ENCODE peak calls at places on chromosomes 11 and 22, in four cellular contexts. C, N, J and K are unnamed samples.

GRCh38 chr11:7677071-7677470 is 3.8 kb upstream of the CYB5R2 start:
- DNase-seq in C (peak), J (peak), N (no peak), K (peak)

GRCh38 chr11:10634407-10634806 is 59.1 kb downstream of the IRAG1 start:
- DNase-seq in C (no peak), N (no peak), J (no peak), K (no peak)

GRCh38 chr11:73147771-73148681 is 5.9 kb upstream of the FCHSD2 start:
- DNase-seq in N (no peak), C (no peak), J (no peak), K (no peak)

GRCh38 chr11:96257972-96258951 is 84.7 kb downstream of the MAML2 start:
- DNase-seq in J (no peak), C (no peak), N (peak), K (no peak)

GRCh38 chr22:23926561-23926960 is 32.4 kb downstream of the MIF start:
- DNase-seq in N (no peak), C (no peak), J (no peak), K (no peak)

GRCh38 chr22:46674906-46675305 is 54.7 kb downstream of the GRAMD4 start:
- DNase-seq in J (no peak), N (no peak), C (no peak), K (no peak)

GRCh38 chr11:2789791-2790580 is 90.2 kb upstream of the KCNQ1OT1 start:
- DNase-seq in C (no peak), J (no peak), N (no peak), K (no peak)

GRCh38 chr11:64525711-64526110 is 65.3 kb upstream of the SLC22A12 start:
- DNase-seq in J (no peak), N (no peak), C (no peak), K (no peak)

GRCh38 chr11:82937554-82937953 is 36.0 kb downstream of the DDIAS start:
- DNase-seq in J (no peak), N (no peak), C (no peak), K (no peak)

GRCh38 chr22:36129985-36130384 is 30.6 kb downstream of the APOL3 start:
- DNase-seq in J (no peak), C (no peak), N (no peak), K (no peak)

GRCh38 chr11:57167125-57167839 is 14.5 kb upstream of the LRRC55 start:
- DNase-seq in C (no peak), N (no peak), J (no peak), K (no peak)

GRCh38 chr11:92681606-92682005 is 287.8 kb upstream of the MTNR1B start:
- DNase-seq in J (no peak), N (no peak), C (no peak), K (no peak)

DNA sequence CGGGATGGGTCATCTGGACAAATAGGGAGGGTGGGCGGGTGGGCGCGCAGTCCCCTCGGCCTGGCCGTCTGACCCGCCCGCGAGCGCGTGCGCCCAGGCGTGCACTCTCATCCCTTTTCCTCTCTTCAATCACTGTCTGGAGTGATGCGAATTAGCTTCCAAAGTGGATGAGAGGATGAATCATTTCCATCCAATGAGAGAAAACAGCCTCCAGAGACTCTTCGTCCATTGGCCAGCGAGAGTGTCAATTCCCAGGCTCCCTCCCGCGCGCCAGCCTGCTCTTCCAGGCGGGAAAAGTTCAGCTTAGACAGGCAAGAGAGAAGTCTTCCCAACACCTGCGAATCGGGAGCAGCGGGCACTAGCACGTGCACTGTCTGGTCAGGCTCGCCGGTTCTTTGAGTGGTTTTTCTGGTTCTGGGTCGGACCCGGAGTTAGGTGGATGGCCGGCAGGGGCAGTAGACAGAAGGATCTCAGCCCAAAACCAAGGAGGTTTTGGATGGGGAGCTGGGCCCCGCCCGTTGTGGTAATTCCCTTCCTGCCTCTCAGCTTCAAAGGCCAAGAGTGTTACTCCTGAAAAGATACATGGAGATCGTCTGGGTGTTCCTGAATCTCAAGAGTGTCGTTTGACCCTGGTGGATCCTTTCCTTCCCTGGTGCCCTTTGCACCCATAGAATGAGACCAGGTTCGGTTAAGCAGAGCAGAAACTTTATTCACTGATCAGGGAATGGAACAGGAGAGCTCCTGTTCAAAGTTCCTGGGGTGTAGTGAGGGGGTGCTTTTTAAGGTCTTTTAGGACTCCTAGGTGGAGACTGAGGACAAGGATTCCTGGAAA is 33.4 kb upstream of the GLYATL1 start:
- DNase-seq in J (peak), N (no peak), C (peak), K (peak)
- TF ChIP-seq CTCF in J (no peak), N (no peak), C (no peak), K (peak)

DNA sequence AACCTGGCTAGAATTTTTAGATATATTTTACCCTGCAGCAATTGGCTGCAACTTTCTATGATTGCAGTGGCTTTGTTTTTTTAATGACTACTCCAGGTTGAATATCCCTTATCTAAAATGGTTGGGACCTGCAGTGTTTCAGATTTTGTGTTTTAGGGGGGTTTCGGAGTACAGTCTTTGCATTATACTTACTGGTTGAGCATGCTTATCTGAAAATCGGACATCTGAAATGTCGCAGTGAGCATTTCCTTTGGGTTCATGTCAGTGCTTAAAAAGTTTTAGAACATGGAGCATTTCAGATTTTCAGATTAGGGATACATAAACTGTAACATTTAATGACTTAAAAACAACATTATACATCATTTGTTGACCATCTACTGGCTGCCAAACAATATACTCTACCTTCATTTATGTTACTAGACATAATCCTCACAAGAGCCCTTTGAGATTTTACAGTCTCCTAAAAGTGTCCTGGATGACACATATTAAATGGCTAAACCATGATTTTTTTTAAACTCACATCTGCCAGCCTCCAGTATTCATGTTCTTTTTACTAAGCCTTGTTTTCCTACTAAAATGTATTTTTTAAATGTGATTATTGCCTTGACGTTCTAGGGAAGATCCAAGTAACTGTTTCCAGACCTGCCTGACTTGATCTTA is 66.3 kb downstream of the PRMT3 start:
- DNase-seq in C (no peak), N (no peak), J (no peak), K (no peak)
- TF ChIP-seq CTCF in C (no peak), N (no peak), J (no peak), K (no peak)

DNA sequence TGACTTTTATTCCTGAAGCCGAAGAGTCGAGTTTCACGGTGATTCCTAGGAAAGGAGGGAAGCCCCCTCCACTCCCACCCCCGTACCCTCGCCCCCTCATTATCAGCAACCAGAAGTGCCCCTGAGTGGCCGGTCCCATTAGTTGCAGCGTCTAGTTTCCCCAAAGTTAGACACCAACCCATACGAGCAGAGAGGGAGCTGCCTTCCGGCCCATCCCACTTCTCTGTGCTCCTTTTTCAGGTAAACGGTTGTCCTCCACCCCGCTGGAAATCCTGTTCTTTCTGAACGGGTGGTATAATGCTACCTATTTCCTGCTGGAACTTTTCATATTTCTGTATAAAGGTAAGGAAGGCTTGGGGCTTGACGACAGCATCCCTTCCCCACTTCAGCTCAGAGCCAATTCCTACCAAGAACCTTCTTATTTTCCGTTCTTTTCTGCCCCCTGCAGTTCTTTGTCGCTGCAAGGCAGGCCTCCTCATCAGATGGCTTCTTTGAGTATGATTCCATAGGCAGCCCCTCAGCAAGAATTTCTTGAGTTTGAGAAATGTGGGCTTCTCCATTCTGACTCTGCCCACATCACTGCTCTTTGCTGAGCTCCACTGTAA is 706 bp downstream of the TMEM216 start:
- DNase-seq in C (peak), J (peak), N (peak), K (no peak)
- TF ChIP-seq CTCF in C (peak), J (peak), N (peak), K (no peak)

DNA sequence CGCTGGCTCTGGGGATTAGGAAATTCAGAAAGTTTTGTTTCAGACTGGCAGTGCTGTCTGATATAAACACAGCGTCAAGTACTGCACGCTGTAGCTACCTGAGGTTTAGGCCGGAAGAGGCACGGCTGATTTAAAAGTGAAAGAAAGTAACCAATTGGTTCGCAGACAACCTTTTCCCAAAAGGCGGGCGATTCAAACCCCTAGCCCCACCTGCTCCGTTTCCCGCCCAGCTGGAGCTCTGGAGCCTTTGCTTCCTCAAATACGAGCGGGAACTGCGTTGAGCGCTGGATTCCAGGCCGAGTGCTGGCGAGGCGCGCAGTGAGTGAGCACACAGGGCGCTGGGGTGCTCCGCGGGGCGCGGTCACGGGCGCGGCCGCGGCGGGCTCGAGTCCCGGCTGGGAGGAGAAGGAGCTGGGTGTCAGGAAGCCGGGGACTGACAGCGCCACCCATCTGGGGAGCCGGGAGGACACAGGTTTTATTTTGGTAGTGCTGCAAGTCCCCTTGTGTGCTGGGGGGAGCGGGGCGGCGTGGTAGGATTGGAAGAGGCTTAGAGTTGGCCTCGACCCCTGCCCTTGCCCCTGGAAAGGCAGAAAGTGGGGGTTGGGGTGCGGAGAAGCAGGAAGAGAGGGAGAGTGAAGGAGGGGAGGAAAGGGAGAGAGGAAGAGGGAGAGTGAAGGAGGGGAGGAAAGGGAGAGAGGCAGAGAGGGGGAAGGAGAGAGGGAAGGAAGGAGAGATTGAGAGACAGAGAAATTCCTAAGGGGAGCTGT is 2.1 kb downstream of the FAM111A start:
- DNase-seq in N (peak), C (peak), J (peak), K (peak)
- TF ChIP-seq CTCF in N (peak), C (peak), J (no peak), K (peak)

DNA sequence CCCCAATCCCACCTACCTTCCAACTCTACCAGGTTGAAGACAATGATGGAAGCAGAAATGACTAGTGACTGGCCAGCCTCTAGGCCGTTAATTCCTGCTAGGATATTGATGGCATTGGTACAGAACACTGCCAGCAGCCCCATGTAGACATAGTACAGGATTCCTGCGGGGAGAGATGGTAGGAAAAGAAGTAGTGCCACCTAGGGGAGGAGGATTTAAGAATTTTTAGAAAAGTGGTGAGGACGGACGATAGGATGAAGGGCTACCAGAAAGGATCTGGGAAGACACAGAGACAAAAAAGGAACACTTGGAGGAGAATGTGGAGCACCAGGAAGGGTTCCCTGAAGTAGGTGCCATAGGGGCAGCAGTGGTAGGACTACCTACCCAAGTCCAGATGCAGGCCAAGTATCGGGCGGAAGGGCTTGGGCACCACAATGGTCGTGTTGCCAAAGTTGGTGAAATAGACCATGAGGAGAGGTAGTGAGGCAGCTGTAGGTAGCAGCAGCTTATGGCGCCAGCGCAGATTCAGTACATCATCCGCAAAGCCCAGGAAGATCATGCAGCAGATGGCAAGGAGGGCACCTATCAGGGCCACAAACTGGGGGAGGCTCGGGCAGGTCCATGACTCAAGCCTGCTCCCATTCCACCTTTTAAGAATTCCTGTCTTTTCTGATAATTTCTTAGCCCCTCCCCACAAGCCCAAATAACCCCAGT is 1.2 kb downstream of the DPAGT1 start:
- DNase-seq in N (no peak), C (no peak), J (peak), K (peak)
- TF ChIP-seq CTCF in N (peak), C (peak), J (peak), K (peak)

GRCh38 chr11:123168955-123169484 is 26.0 kb downstream of the CLMP start:
- DNase-seq in C (no peak), J (no peak), N (no peak), K (no peak)
- TF ChIP-seq CTCF in C (no peak), J (no peak), N (no peak), K (no peak)

GRCh38 chr11:46017341-46017740 is 94.9 kb downstream of the LARGE2 start:
- DNase-seq in J (peak), N (no peak), C (no peak), K (no peak)
- TF ChIP-seq CTCF in J (no peak), N (no peak), C (no peak), K (no peak)